ENCODE peak calls at places on chromosomes 3 and 15, in five cellular contexts. X, I, G, L and W are unnamed samples.

GRCh38 chr3:130258532-130258952 is 86.9 kb upstream of the COL6A5 start:
- DNase-seq in X (no peak), I (peak; percentile 98), G (peak; percentile 49), L (peak; percentile 67), W (peak; percentile 19)

GRCh38 chr15:99442268-99442897 is 123.4 kb upstream of the MEF2A start:
- DNase-seq in X (no peak), I (peak; percentile 92), G (peak; percentile 97), L (no peak), W (peak; percentile 95)

GRCh38 chr3:172244011-172244410 is 204.2 kb downstream of the GHSR start:
- DNase-seq in X (no peak), I (peak; percentile 57), G (peak; percentile 44), L (no peak), W (no peak)

GRCh38 chr3:53571264-53571663 is 76.9 kb downstream of the CACNA1D start:
- DNase-seq in X (no peak), I (no peak), G (no peak), L (no peak), W (no peak)

GRCh38 chr15:69524296-69524695 is 71.7 kb downstream of the RPLP1 start:
- DNase-seq in X (no peak), I (no peak), G (no peak), L (no peak), W (no peak)

GRCh38 chr3:149258298-149258697 is 36.7 kb upstream of the CP start:
- DNase-seq in X (no peak), I (no peak), G (no peak), L (peak; percentile 50), W (peak; percentile 57)

GRCh38 chr3:24704496-24704895 is 209.8 kb upstream of the THRB start:
- DNase-seq in X (no peak), I (peak; percentile 64), G (peak; percentile 50), L (no peak), W (no peak)

GRCh38 chr3:74561881-74562280 is 52.6 kb downstream of the CNTN3 start:
- DNase-seq in X (no peak), I (peak; percentile 91), G (peak; percentile 79), L (no peak), W (no peak)

GRCh38 chr3:124083990-124084389 is 92.1 kb upstream of the ROPN1 start:
- DNase-seq in X (peak; percentile 6), I (no peak), G (no peak), L (no peak), W (no peak)

GRCh38 chr15:78034495-78035191 is 42.9 kb downstream of the TBC1D2B start:
- DNase-seq in X (peak; percentile 87), I (peak; percentile 27), G (no peak), L (peak; percentile 14), W (peak; percentile 43)

GRCh38 chr15:95174880-95175279 is 943.5 kb downstream of the MCTP2 start:
- DNase-seq in X (no peak), I (peak; percentile 85), G (no peak), L (no peak), W (peak; percentile 82)

GRCh38 chr3:123696796-123697195 is 111.9 kb upstream of the HACD2 start:
- DNase-seq in X (no peak), I (no peak), G (no peak), L (no peak), W (no peak)

GRCh38 chr3:58965870-58966269 is 84.0 kb downstream of the CFAP20DC start:
- DNase-seq in X (no peak), I (no peak), G (peak; percentile 80), L (no peak), W (peak; percentile 60)

GRCh38 chr15:98904466-98905048 is 103.0 kb downstream of the PGPEP1L start:
- DNase-seq in X (peak; percentile 59), I (peak; percentile 80), G (peak; percentile 65), L (peak; percentile 47), W (peak; percentile 85)

GRCh38 chr15:71094137-71094536 is 21.1 kb upstream of the THSD4 start:
- DNase-seq in X (no peak), I (no peak), G (no peak), L (no peak), W (no peak)

GRCh38 chr3:157134620-157135191 is 25.2 kb downstream of the CCNL1 start:
- DNase-seq in X (peak; percentile 76), I (peak; percentile 49), G (peak; percentile 85), L (no peak), W (no peak)

GRCh38 chr3:49471856-49472495 is 1.9 kb downstream of the DAG1 start:
- DNase-seq in X (no peak), I (no peak), G (no peak), L (peak; percentile 81), W (no peak)

GRCh38 chr15:100339999-100340398 is 1.8 kb downstream of the ADAMTS17 start:
- DNase-seq in X (no peak), I (no peak), G (no peak), L (no peak), W (no peak)

GRCh38 chr15:80323285-80323684 is 71.3 kb upstream of the CTXND1 start:
- DNase-seq in X (no peak), I (no peak), G (no peak), L (no peak), W (no peak)

GRCh38 chr3:159828542-159828943 is 160.1 kb upstream of the IL12A start:
- DNase-seq in X (peak; percentile 38), I (peak; percentile 80), G (peak; percentile 85), L (peak; percentile 11), W (peak; percentile 80)

GRCh38 chr3:110773413-110773954 is 298.1 kb upstream of the NECTIN3 start:
- DNase-seq in X (no peak), I (peak; percentile 66), G (peak; percentile 22), L (no peak), W (peak; percentile 82)

GRCh38 chr15:55357774-55358173 is 38.8 kb downstream of the PIGB start:
- DNase-seq in X (no peak), I (peak; percentile 78), G (peak; percentile 47), L (no peak), W (peak; percentile 79)

GRCh38 chr3:176741648-176742047 is 455.6 kb downstream of the TBL1XR1 start:
- DNase-seq in X (no peak), I (no peak), G (no peak), L (no peak), W (no peak)

GRCh38 chr3:89682556-89682955 is 575.1 kb downstream of the EPHA3 start:
- DNase-seq in X (no peak), I (no peak), G (no peak), L (no peak), W (no peak)

GRCh38 chr3:136251511-136251910 is 1.4 kb downstream of the PCCB start:
- DNase-seq in X (no peak), I (no peak), G (peak; percentile 3), L (peak; percentile 29), W (no peak)

DNA sequence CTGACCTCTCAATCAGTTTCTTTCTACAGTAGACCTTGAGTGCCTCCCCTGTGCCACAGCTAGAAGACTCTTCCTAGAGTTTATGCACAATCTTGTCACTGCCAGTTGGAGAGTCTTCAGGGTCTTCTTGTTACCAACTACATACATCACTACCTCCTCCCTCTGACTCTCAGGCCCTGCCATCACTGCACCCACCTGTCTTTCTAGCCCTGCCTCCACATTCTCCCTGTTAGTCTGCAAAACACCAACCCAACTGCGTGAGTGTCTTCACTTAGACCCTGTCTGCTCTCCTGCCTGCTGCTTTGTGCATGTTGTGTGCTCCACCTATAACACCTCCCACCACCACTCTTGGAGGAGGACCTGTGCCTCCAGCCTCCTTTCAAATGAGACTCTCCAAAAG is 34.4 kb downstream of the CLSTN2 start:
- DNase-seq in X (no peak), I (no peak), G (no peak), L (no peak), W (no peak)
- H3K4me3 ChIP-seq in X (no peak overlapping the region), I (no peak overlapping the region), G (no peak overlapping the region), L (no peak overlapping the region), W (no peak overlapping the region)

GRCh38 chr3:138687236-138687635 is 78.7 kb downstream of the FAIM start:
- DNase-seq in X (peak; percentile 10), I (peak; percentile 76), G (peak; percentile 66), L (no peak), W (no peak)

GRCh38 chr3:138686771-138687221 is 78.2 kb downstream of the FAIM start:
- DNase-seq in X (peak; percentile 90), I (peak; percentile 82), G (peak; percentile 87), L (peak; percentile 82), W (peak; percentile 90)

GRCh38 chr3:138690036-138690435 is 81.5 kb downstream of the FAIM start:
- DNase-seq in X (no peak), I (no peak), G (no peak), L (no peak), W (no peak)

GRCh38 chr3:138692152-138692551 is 83.6 kb downstream of the FAIM start:
- DNase-seq in X (no peak), I (no peak), G (no peak), L (no peak), W (no peak)

DNA sequence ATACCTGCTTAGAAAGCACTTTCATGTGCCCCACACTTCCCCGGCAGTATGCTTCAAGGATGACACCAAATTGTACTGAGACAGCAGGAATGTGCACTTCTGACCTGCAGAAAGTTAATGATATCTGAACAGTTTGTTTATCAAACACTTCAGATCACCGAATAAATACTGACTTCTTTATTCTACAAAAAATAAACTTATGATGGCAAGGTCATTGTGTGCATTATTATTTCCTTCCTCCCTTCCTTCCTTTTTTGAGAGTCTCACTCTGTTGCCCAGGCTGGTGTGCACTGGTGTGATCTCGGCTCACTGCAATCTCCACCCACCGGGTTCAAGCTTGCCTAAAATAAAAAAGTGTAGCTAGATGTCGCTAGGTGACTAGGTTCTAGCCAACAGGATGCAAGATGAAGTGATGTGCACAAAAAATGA is 80.3 kb downstream of the FAIM start:
- DNase-seq in X (peak; percentile 32), I (no peak), G (no peak), L (peak; percentile 41), W (no peak)
- TF ChIP-seq CTCF in X (no peak), I (no peak), G (no peak), L (peak; percentile 31), W (no peak)

DNA sequence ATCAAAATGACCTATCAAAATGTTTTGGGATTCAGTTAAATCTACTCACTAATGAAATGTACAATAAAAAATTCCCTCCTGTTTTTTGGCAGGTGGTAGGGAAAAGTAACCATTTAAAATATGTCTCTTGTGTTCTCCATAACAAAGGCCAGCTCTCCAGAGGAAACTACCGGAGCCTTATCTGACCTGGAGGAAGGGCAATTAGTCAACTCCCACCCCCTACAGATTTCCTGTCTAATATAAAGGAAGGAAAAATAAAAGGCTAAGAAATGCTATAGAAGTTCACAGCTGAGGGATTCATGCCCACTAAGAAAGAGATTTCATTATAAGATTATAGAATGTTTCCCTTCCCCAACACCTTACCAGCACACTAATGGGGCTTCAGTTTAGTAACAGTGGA is 376.5 kb upstream of the KCNMB2 start:
- DNase-seq in X (no peak), I (no peak), G (peak; percentile 6), L (no peak), W (no peak)
- H3K4me3 ChIP-seq in X (no peak overlapping the region), I (no peak overlapping the region), G (no peak overlapping the region), L (no peak overlapping the region), W (no peak overlapping the region)

DNA sequence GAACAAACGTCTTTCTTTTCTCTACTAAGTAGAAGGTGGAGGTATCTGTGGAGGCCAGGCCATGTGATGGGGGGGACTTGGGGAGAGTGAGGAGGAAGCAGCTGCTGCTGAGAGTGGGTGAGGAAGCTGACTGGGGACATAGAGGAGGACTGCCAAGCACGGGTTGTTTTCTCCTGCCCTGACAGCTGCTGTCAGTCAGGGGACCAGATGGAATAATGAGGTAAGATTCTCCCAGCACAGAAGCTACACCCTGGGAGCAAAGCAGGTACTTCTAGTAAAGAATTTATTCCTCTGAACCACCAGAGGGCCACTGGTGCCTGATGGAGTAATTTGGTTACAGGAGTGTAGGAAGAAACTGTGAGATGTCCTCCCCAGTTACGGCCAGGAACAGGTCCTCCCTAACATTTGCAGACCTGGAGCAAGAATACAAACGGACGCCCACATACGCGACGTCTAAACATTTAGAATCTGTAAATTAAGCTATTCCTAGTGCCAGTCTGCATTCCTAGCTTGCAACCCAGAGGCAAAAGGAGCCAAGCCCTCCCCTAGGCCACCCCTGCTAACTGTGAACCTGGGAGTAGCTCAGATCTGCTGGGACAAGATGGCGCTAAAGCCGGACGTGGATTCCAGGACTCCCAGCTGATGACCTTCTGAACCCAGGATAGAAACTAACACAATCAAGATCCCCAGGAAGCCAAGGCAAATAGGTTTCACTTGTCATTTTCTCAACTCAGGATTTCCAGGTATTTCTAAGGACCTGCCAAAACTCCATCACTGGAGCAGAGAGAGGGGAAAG is 14.8 kb downstream of the CRYGS start:
- DNase-seq in X (no peak), I (no peak), G (no peak), L (no peak), W (no peak)
- TF ChIP-seq CTCF in X (peak; percentile 19), I (no peak), G (no peak), L (peak; percentile 20), W (no peak)